ENCODE peak calls at places on chromosomes 2 and 18, in four cellular contexts. U is A549, E is right atrium auricular region, T is left ventricle myocardium inferior. K is an unnamed sample.

GRCh38 chr2:188199716-188200128 is 92.0 kb upstream of the GULP1 start:
- DNase-seq in E (no peak), T (no peak), U (peak; percentile 55), K (no peak)

GRCh38 chr2:30191831-30192271 is 39.5 kb upstream of the LBH start:
- DNase-seq in T (no peak), E (no peak), U (no peak), K (no peak)

GRCh38 chr2:237627463-237628321 is at the start of gene LRRFIP1:
- DNase-seq in U (no peak), T (peak; percentile 57), E (no peak), K (peak; percentile 53)

GRCh38 chr18:58013241-58014211 is 30.5 kb upstream of the NEDD4L start:
- DNase-seq in U (peak; percentile 75), E (no peak), T (no peak), K (no peak)

GRCh38 chr2:1366546-1367134 is 46.6 kb upstream of the TPO start:
- DNase-seq in E (no peak), U (no peak), T (peak; percentile 64), K (peak; percentile 9)

GRCh38 chr18:58525517-58525916 is 103.4 kb downstream of the ALPK2 start:
- DNase-seq in E (no peak), T (no peak), U (no peak), K (no peak)

GRCh38 chr18:13366977-13367892 is 148.7 kb downstream of the LDLRAD4 start:
- DNase-seq in E (peak; percentile 60), U (no peak), T (no peak), K (no peak)

GRCh38 chr2:130756041-130756720 is 841 bp downstream of the AMER3 start:
- DNase-seq in T (no peak), E (no peak), U (no peak), K (peak; percentile 7)

GRCh38 chr2:100228415-100228814 is 86.0 kb upstream of the AFF3 start:
- DNase-seq in E (no peak), U (no peak), T (no peak), K (no peak)

GRCh38 chr2:119426801-119427395 is 4.8 kb upstream of the TMEM37 start:
- DNase-seq in U (peak; percentile 38), T (no peak), E (no peak), K (peak; percentile 87)

GRCh38 chr2:100418563-100418962 is 1.1 kb upstream of the CHST10 start:
- DNase-seq in E (no peak), U (peak; percentile 5), T (no peak), K (no peak)

DNA sequence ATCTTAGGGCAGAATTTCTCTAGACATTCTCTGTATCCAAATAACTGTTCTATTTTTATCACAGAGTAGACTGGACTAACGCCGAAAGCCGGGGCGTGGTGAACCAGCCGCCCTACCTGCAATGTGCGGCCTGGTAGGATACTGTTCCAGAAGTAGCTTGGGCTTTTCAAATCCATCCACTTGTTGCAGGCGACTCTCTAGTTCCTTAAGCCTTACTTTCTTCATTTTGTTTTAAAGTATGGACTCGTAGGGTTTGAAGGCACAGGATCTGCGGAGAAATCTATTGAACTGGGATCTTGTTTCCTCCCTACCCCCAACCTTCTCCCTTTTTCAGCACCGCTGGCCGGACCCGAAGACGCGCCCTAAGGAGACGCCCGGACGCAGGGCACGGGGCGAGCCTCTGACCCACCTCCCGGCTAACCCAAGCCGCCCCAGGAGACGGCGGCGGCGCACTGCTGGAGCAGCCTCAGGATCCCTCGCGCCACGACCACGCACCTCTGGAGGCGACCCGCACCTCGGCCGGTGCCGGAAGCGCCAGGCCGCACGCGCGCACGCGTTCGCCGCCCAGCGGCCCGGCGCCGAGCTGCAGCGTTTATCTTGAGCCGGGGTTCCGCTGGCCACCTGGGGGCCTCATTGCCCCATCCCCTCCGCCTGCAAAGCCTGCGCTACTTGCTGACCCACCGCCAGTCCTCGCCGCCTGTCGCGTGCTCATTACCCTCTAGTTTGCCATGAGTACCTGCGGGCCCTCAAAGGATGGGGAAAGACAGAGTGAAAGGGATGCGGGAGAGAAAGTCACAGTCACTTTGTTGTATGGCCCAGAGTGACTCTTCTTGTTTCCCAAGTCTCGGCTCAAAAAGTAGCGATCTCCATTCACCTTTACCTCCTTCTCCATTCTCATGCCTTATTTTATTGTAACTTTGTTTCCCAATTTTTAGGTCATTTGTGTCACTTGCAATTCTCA is at the start of gene METTL5:
- DNase-seq in U (peak; percentile 84), T (peak; percentile 83), E (peak; percentile 70), K (peak; percentile 88)
- H3K4me1 ChIP-seq in U (peaks cover 43% of the 10 kb centered on the region), T (peaks cover 66% of the 10 kb centered on the region), E (no peaks in the 10 kb centered on the region), K (peaks cover 17% of the 10 kb centered on the region)

GRCh38 chr18:29185801-29186200 is 1008.9 kb upstream of the CDH2 start:
- DNase-seq in U (no peak), T (no peak), E (no peak), K (no peak)

GRCh38 chr18:29188760-29189159 is 1011.8 kb upstream of the CDH2 start:
- DNase-seq in E (no peak), U (no peak), T (no peak), K (no peak)

GRCh38 chr18:29196307-29196706 is 1019.4 kb upstream of the CDH2 start:
- DNase-seq in T (no peak), E (no peak), U (no peak), K (no peak)

DNA sequence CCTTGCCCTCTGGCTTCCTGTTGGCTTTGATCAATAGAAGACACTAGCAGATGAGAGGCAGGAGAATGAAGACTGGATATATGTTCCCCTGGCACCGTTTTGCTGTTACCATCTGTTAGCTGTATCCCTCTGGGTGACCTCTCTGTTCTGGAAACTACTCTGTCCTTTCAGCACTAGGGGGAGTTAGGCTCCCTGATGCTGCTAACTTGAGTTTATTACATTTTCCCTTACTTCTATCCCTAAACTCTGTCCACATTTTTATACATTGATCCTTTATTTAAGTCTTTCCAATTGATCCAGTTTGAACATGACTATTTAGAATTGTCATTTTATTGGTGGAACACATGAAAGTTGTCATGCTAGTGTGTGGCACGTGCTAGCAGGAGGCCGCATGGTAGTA is 1014.3 kb upstream of the CDH2 start:
- DNase-seq in T (no peak), E (no peak), U (peak; percentile 1), K (no peak)
- TF ChIP-seq CTCF in T (no peak), E (no peak), U (no peak), K (no peak)

GRCh38 chr2:218711550-218711929 is 905 bp downstream of the TTLL4 start:
- DNase-seq in E (no peak), U (no peak), T (no peak), K (no peak)

GRCh38 chr2:218708086-218708485 is 2.5 kb upstream of the TTLL4 start:
- DNase-seq in E (no peak), U (no peak), T (no peak), K (no peak)

GRCh38 chr2:218710334-218710686 is 325 bp upstream of the TTLL4 start:
- DNase-seq in T (no peak), E (no peak), U (no peak), K (no peak)

GRCh38 chr2:218710687-218711549 is at the start of gene TTLL4:
- DNase-seq in U (peak; percentile 95), E (peak; percentile 98), T (peak; percentile 98), K (peak; percentile 99)

GRCh38 chr2:218709906-218710305 is 729 bp upstream of the TTLL4 start:
- DNase-seq in U (no peak), T (no peak), E (no peak), K (no peak)
- H3K4me3 ChIP-seq in U (no peak overlapping the region), T (peak overlapping the region; percentile 95), E (no peak overlapping the region), K (no peak overlapping the region)

GRCh38 chr2:9549420-9549819 is 6.2 kb downstream of the ADAM17 start:
- DNase-seq in T (no peak), E (no peak), U (no peak), K (no peak)

GRCh38 chr2:9545502-9545901 is 10.1 kb downstream of the ADAM17 start:
- DNase-seq in U (no peak), T (no peak), E (no peak), K (no peak)

GRCh38 chr2:9547272-9547991 is 8.2 kb downstream of the ADAM17 start:
- DNase-seq in T (no peak), U (no peak), E (no peak), K (no peak)

GRCh38 chr2:9552491-9553178 is 3.0 kb downstream of the ADAM17 start:
- DNase-seq in E (no peak), T (no peak), U (peak; percentile 78), K (no peak)

GRCh38 chr2:9548506-9548905 is 7.1 kb downstream of the ADAM17 start:
- DNase-seq in T (no peak), E (no peak), U (no peak), K (no peak)
- H3K4me1 ChIP-seq in T (peaks cover 95% of the 10 kb centered on the region), E (peaks cover 3% of the 10 kb centered on the region), U (peaks cover 62% of the 10 kb centered on the region), K (peaks cover 12% of the 10 kb centered on the region)

GRCh38 chr2:172977330-172978052 is 98.2 kb upstream of the MAP3K20 start:
- DNase-seq in T (no peak), U (peak; percentile 63), E (no peak), K (no peak)
- TF ChIP-seq CTCF in T (peak; percentile 44), U (peak; percentile 81), E (peak; percentile 49), K (no peak)

GRCh38 chr2:145007673-145008263 is 487.8 kb upstream of the ZEB2 start:
- DNase-seq in E (peak; percentile 60), T (no peak), U (peak; percentile 56), K (no peak)
- H3K4me3 ChIP-seq in E (no peak overlapping the region), T (peak overlapping the region; percentile 15), U (peak overlapping the region; percentile 17), K (no peak overlapping the region)